ENCODE peak calls at places on chromosomes 2 and 18, in four cellular contexts. Q is HCT116, I is tibial nerve, A is stomach. O is an unnamed sample. For H3K4me1, the result is how much of the 10 kb centered on the place peaks cover.

GRCh38 chr2:20203072-20203471 is 21.9 kb downstream of the SDC1 start:
- DNase-seq in A (no peak), I (no peak), Q (no peak), O (no peak)

GRCh38 chr18:62697636-62698035 is 17.7 kb upstream of the PHLPP1 start:
- DNase-seq in I (no peak), Q (no peak), A (no peak), O (no peak)

GRCh38 chr2:156897548-156897947 is 360.0 kb upstream of the GALNT5 start:
- DNase-seq in A (no peak), I (no peak), Q (no peak), O (no peak)

GRCh38 chr2:194020155-194020554 is 1636.9 kb upstream of the SLC39A10 start:
- DNase-seq in A (no peak), Q (no peak), I (no peak), O (no peak)

GRCh38 chr2:240159251-240159839 is 18.9 kb upstream of the OTOS start:
- DNase-seq in Q (no peak), I (no peak), A (no peak), O (no peak)

GRCh38 chr2:41728757-41729338 is 319.0 kb upstream of the PKDCC start:
- DNase-seq in A (no peak), I (no peak), Q (no peak), O (no peak)

GRCh38 chr2:134892282-134893054 is 26.2 kb upstream of the CCNT2 start:
- DNase-seq in I (no peak), Q (no peak), A (no peak), O (no peak)

GRCh38 chr2:108593547-108594098 is 59.4 kb downstream of the LIMS1 start:
- DNase-seq in I (no peak), Q (no peak), A (no peak), O (no peak)

GRCh38 chr2:44522846-44523245 is 161.1 kb downstream of the CAMKMT start:
- DNase-seq in A (no peak), I (no peak), Q (no peak), O (no peak)

GRCh38 chr18:36411745-36412168 is 114.2 kb downstream of the FHOD3 start:
- DNase-seq in Q (peak), I (no peak), A (no peak), O (no peak)

GRCh38 chr2:154533300-154533940 is 165.1 kb upstream of the KCNJ3 start:
- DNase-seq in Q (no peak), A (no peak), I (no peak), O (no peak)

GRCh38 chr2:227717687-227718567 is at the start of gene SLC19A3:
- DNase-seq in A (peak), Q (no peak), I (peak), O (peak)

GRCh38 chr2:231525248-231526163 is 4.7 kb downstream of the NMUR1 start:
- DNase-seq in A (no peak), Q (no peak), I (no peak), O (no peak)

GRCh38 chr2:230947908-230948365 is 22.9 kb upstream of the GPR55 start:
- DNase-seq in A (peak), I (no peak), Q (no peak), O (no peak)

GRCh38 chr18:36179562-36180334 is 7.5 kb upstream of the MOCOS start:
- DNase-seq in I (peak), Q (no peak), A (peak), O (peak)

GRCh38 chr2:53952519-53952918 is 18.3 kb downstream of the PSME4 start:
- DNase-seq in A (no peak), I (no peak), Q (no peak), O (no peak)

GRCh38 chr2:198657520-198658121 is 800.1 kb downstream of the SATB2 start:
- DNase-seq in Q (peak), A (no peak), I (no peak), O (no peak)

GRCh38 chr2:111676423-111676822 is 207.6 kb downstream of the ANAPC1 start:
- DNase-seq in Q (no peak), I (no peak), A (no peak), O (no peak)

GRCh38 chr2:98500561-98500960 is 55.9 kb downstream of the INPP4A start:
- DNase-seq in Q (no peak), A (no peak), I (no peak), O (no peak)

GRCh38 chr2:152582081-152582480 is 135.2 kb downstream of the PRPF40A start:
- DNase-seq in I (no peak), Q (no peak), A (no peak), O (no peak)

DNA sequence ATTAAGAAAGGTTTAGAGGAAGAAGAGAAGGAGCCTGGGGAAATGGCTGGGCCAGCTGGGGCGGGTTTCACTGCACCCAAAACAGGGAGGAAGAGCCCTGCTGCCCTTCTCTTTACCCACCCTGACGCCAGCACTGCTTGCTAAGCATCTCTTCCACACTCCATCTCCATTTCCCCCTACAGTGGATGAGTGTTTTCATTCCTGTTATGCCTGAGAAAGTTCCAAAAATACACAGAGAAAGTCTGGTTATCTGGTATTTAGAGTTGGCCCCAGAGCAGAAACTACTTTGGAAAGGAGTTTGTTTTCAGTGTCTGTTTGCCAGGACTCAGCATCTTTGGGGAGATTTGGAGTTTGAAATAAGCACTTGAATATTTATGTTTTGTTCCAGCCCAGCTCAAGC is 451.0 kb downstream of the SLC4A3 start:
- DNase-seq in Q (no peak), I (no peak), A (no peak), O (no peak)
- H3K4me1 ChIP-seq in Q (under half), I (under half), A (under half), O (under half)

GRCh38 chr2:236526459-236527197 is 43.0 kb upstream of the ACKR3 start:
- DNase-seq in A (no peak), I (no peak), Q (no peak), O (no peak)
- TF ChIP-seq CTCF in A (no peak), I (no peak), Q (no peak), O (no peak)

GRCh38 chr2:202016579-202017227 is 17.0 kb upstream of the FZD7 start:
- DNase-seq in Q (no peak), A (no peak), I (no peak), O (no peak)
- H3K4me1 ChIP-seq in Q (under half), A (under half), I (under half), O (under half)

GRCh38 chr2:72835403-72835802 is 9.6 kb upstream of the EXOC6B start:
- DNase-seq in A (no peak), I (no peak), Q (no peak), O (no peak)

GRCh38 chr2:72834561-72834960 is 8.7 kb upstream of the EXOC6B start:
- DNase-seq in A (no peak), Q (no peak), I (no peak), O (no peak)

GRCh38 chr2:72830273-72830672 is 4.4 kb upstream of the EXOC6B start:
- DNase-seq in I (no peak), A (no peak), Q (no peak), O (no peak)

GRCh38 chr2:72837171-72837570 is 11.3 kb upstream of the EXOC6B start:
- DNase-seq in A (no peak), Q (no peak), I (no peak), O (no peak)

GRCh38 chr2:72833084-72833714 is 7.4 kb upstream of the EXOC6B start:
- DNase-seq in I (no peak), A (no peak), Q (no peak), O (no peak)
- TF ChIP-seq CTCF in I (no peak), A (no peak), Q (no peak), O (no peak)

DNA sequence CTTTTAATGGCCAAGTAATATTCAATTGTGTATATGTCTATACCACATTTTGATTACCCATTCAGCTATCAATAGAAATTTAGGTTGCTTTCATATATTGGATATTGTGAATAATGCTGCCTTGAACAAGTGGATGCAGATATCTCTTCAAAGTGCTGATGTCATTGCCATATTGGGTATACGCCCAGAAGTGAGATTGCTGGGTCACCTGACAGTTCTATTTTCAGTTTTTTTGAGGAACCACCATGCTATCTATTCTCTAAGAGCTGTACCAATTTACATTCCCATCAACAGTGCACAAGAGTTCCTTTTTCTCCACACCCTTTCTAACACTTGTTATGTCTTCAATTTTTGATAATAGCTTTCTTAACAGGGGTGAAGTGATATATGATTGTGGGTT is 306.9 kb downstream of the ZNF516 start:
- DNase-seq in A (no peak), Q (no peak), I (no peak), O (no peak)
- H3K4me1 ChIP-seq in A (under half), Q (under half), I (under half), O (under half)

GRCh38 chr18:50573679-50574078 is 13.8 kb downstream of the MAPK4 start:
- DNase-seq in Q (no peak), A (no peak), I (no peak), O (no peak)
- TF ChIP-seq CTCF in Q (peak), A (no peak), I (no peak), O (no peak)

GRCh38 chr2:196183528-196184231 is 12.3 kb upstream of the STK17B start:
- DNase-seq in I (no peak), Q (no peak), A (no peak), O (no peak)

GRCh38 chr2:196191541-196191940 is 20.2 kb upstream of the STK17B start:
- DNase-seq in Q (no peak), A (no peak), I (no peak), O (no peak)

GRCh38 chr2:196184919-196185318 is 13.5 kb upstream of the STK17B start:
- DNase-seq in Q (no peak), A (no peak), I (no peak), O (no peak)

GRCh38 chr2:196186266-196186980 is 15.0 kb upstream of the STK17B start:
- DNase-seq in Q (no peak), I (no peak), A (no peak), O (no peak)

GRCh38 chr2:196187898-196188458 is 16.6 kb upstream of the STK17B start:
- DNase-seq in I (no peak), A (no peak), Q (no peak), O (no peak)
- H3K4me1 ChIP-seq in I (under half), A (under half), Q (under half), O (under half)

DNA sequence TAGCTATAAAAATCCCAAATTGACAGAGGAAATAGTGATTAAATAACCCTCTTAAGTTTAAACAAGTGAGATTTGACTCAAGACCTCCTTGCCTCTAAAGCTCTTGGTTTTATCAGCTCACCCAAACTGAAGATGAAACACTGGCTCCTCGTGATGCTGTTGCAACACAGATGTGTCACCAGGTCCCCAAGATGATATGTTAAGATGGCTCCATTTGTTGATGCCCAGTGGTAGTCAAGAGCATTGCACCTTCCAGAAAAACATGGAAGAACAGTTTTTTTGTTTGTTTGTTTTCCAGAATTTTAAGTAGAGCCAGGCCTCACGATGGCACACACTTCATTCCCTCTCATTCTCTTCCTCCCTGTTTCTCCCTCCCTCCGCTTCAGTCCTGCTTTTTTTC is 399.8 kb downstream of the TXNL1 start:
- DNase-seq in Q (no peak), I (no peak), A (no peak), O (no peak)
- TF ChIP-seq CTCF in Q (no peak), I (no peak), A (no peak), O (no peak)

GRCh38 chr2:131085646-131086045 is 7.6 kb downstream of the FAM168B start:
- DNase-seq in A (no peak), Q (no peak), I (no peak), O (no peak)

GRCh38 chr2:131076707-131077106 is 16.6 kb downstream of the FAM168B start:
- DNase-seq in Q (no peak), A (no peak), I (no peak), O (no peak)

GRCh38 chr2:131077182-131077846 is 15.9 kb downstream of the FAM168B start:
- DNase-seq in Q (no peak), I (no peak), A (peak), O (no peak)

GRCh38 chr2:131077966-131078365 is 15.3 kb downstream of the FAM168B start:
- DNase-seq in Q (no peak), I (no peak), A (no peak), O (no peak)

GRCh38 chr2:131081190-131081589 is 12.1 kb downstream of the FAM168B start:
- DNase-seq in Q (no peak), I (no peak), A (no peak), O (no peak)
- H3K4me1 ChIP-seq in Q (under half), I (under half), A (half or more), O (under half)

GRCh38 chr2:46988733-46989481 is 73.3 kb upstream of the MCFD2 start:
- DNase-seq in I (peak), A (peak), Q (no peak), O (no peak)
- TF ChIP-seq CTCF in I (no peak), A (no peak), Q (peak), O (no peak)

O was measured in uterus.